ENCODE peak calls at places on chromosome 7, in eight cellular contexts. One of them, this sample, is unnamed.

GRCh38 chr7:26653966-26654365 is 210.4 kb downstream of the SKAP2 start:
- DNase-seq in psoas muscle: no peak
- DNase-seq in brain microvascular endothelial cell: no peak
- DNase-seq in testis: no peak
- DNase-seq in kidney epithelial cell: no peak
- DNase-seq in GM06990: no peak
- DNase-seq in colonic mucosa: no peak
- DNase-seq in GM23338: no peak
- DNase-seq in this sample: no peak

GRCh38 chr7:49580000-49580399 is 193.4 kb upstream of the VWC2 start:
- DNase-seq in psoas muscle: no peak
- DNase-seq in brain microvascular endothelial cell: no peak
- DNase-seq in testis: peak; percentile 19
- DNase-seq in kidney epithelial cell: no peak
- DNase-seq in GM06990: no peak
- DNase-seq in colonic mucosa: no peak
- DNase-seq in GM23338: peak; percentile 73
- DNase-seq in this sample: no peak

GRCh38 chr7:14233026-14233897 is 243.8 kb upstream of the ETV1 start:
- DNase-seq in psoas muscle: no peak
- DNase-seq in brain microvascular endothelial cell: peak; percentile 72
- DNase-seq in testis: no peak
- DNase-seq in kidney epithelial cell: peak; percentile 9
- DNase-seq in GM06990: no peak
- DNase-seq in colonic mucosa: peak; percentile 25
- DNase-seq in GM23338: no peak
- DNase-seq in this sample: peak; percentile 62

GRCh38 chr7:71504697-71505441 is 372.9 kb downstream of the GALNT17 start:
- DNase-seq in psoas muscle: no peak
- DNase-seq in brain microvascular endothelial cell: no peak
- DNase-seq in testis: no peak
- DNase-seq in kidney epithelial cell: no peak
- DNase-seq in GM06990: no peak
- DNase-seq in colonic mucosa: no peak
- DNase-seq in GM23338: peak; percentile 30
- DNase-seq in this sample: no peak

GRCh38 chr7:79298145-79298760 is 155.2 kb downstream of the MAGI2 start:
- DNase-seq in psoas muscle: no peak
- DNase-seq in brain microvascular endothelial cell: peak; percentile 29
- DNase-seq in testis: peak; percentile 64
- DNase-seq in kidney epithelial cell: peak; percentile 16
- DNase-seq in GM06990: no peak
- DNase-seq in colonic mucosa: peak; percentile 26
- DNase-seq in GM23338: peak; percentile 69
- DNase-seq in this sample: peak; percentile 71

GRCh38 chr7:18894155-18894554 is 223.3 kb downstream of the TWIST1 start:
- DNase-seq in psoas muscle: no peak
- DNase-seq in brain microvascular endothelial cell: no peak
- DNase-seq in testis: no peak
- DNase-seq in kidney epithelial cell: no peak
- DNase-seq in GM06990: no peak
- DNase-seq in colonic mucosa: no peak
- DNase-seq in GM23338: peak; percentile 37
- DNase-seq in this sample: no peak

GRCh38 chr7:157864911-157865310 is 528.1 kb downstream of the DNAJB6 start:
- DNase-seq in psoas muscle: no peak
- DNase-seq in brain microvascular endothelial cell: no peak
- DNase-seq in testis: no peak
- DNase-seq in kidney epithelial cell: no peak
- DNase-seq in GM06990: no peak
- DNase-seq in colonic mucosa: no peak
- DNase-seq in GM23338: no peak
- DNase-seq in this sample: no peak

GRCh38 chr7:158400601-158401225 is 186.9 kb downstream of the PTPRN2 start:
- DNase-seq in psoas muscle: no peak
- DNase-seq in brain microvascular endothelial cell: no peak
- DNase-seq in testis: no peak
- DNase-seq in kidney epithelial cell: no peak
- DNase-seq in GM06990: no peak
- DNase-seq in colonic mucosa: no peak
- DNase-seq in GM23338: peak; percentile 51
- DNase-seq in this sample: no peak

GRCh38 chr7:106640368-106641141 is 20.4 kb downstream of the CCDC71L start:
- DNase-seq in psoas muscle: no peak
- DNase-seq in brain microvascular endothelial cell: peak; percentile 8
- DNase-seq in testis: no peak
- DNase-seq in kidney epithelial cell: no peak
- DNase-seq in GM06990: no peak
- DNase-seq in colonic mucosa: no peak
- DNase-seq in GM23338: no peak
- DNase-seq in this sample: peak; percentile 63

GRCh38 chr7:106128846-106129245 is 16.7 kb upstream of the SYPL1 start:
- DNase-seq in psoas muscle: no peak
- DNase-seq in brain microvascular endothelial cell: no peak
- DNase-seq in testis: no peak
- DNase-seq in kidney epithelial cell: no peak
- DNase-seq in GM06990: no peak
- DNase-seq in colonic mucosa: no peak
- DNase-seq in GM23338: no peak
- DNase-seq in this sample: no peak

GRCh38 chr7:27178366-27178765 is 4.2 kb upstream of the HOXA10 start:
- DNase-seq in psoas muscle: no peak
- DNase-seq in brain microvascular endothelial cell: no peak
- DNase-seq in testis: no peak
- DNase-seq in kidney epithelial cell: no peak
- DNase-seq in GM06990: no peak
- DNase-seq in colonic mucosa: no peak
- DNase-seq in GM23338: no peak
- DNase-seq in this sample: no peak

GRCh38 chr7:149496642-149497391 is 792 bp downstream of the ZNF746 start:
- DNase-seq in psoas muscle: peak; percentile 72
- DNase-seq in brain microvascular endothelial cell: peak; percentile 13
- DNase-seq in testis: peak; percentile 69
- DNase-seq in kidney epithelial cell: no peak
- DNase-seq in GM06990: peak; percentile 55
- DNase-seq in colonic mucosa: peak; percentile 58
- DNase-seq in GM23338: peak; percentile 49
- DNase-seq in this sample: peak; percentile 10

GRCh38 chr7:83150310-83150709 is 12.4 kb downstream of the PCLO start:
- DNase-seq in psoas muscle: no peak
- DNase-seq in brain microvascular endothelial cell: no peak
- DNase-seq in testis: no peak
- DNase-seq in kidney epithelial cell: no peak
- DNase-seq in GM06990: no peak
- DNase-seq in colonic mucosa: no peak
- DNase-seq in GM23338: no peak
- DNase-seq in this sample: no peak

GRCh38 chr7:25557930-25558329 is 329.6 kb upstream of the NPVF start:
- DNase-seq in psoas muscle: no peak
- DNase-seq in brain microvascular endothelial cell: no peak
- DNase-seq in testis: no peak
- DNase-seq in kidney epithelial cell: no peak
- DNase-seq in GM06990: no peak
- DNase-seq in colonic mucosa: no peak
- DNase-seq in GM23338: no peak
- DNase-seq in this sample: no peak

GRCh38 chr7:154879629-154880028 is 123.3 kb downstream of the PAXIP1 start:
- DNase-seq in psoas muscle: no peak
- DNase-seq in brain microvascular endothelial cell: no peak
- DNase-seq in testis: no peak
- DNase-seq in kidney epithelial cell: no peak
- DNase-seq in GM06990: no peak
- DNase-seq in colonic mucosa: peak; percentile 25
- DNase-seq in GM23338: no peak
- DNase-seq in this sample: no peak

GRCh38 chr7:135747366-135747765 is 1.2 kb downstream of the FAM180A start:
- DNase-seq in psoas muscle: no peak
- DNase-seq in brain microvascular endothelial cell: no peak
- DNase-seq in testis: no peak
- DNase-seq in kidney epithelial cell: no peak
- DNase-seq in GM06990: no peak
- DNase-seq in colonic mucosa: no peak
- DNase-seq in GM23338: no peak
- DNase-seq in this sample: no peak

GRCh38 chr7:44395067-44395466 is 69.7 kb upstream of the CAMK2B start:
- DNase-seq in psoas muscle: no peak
- DNase-seq in brain microvascular endothelial cell: no peak
- DNase-seq in testis: no peak
- DNase-seq in kidney epithelial cell: no peak
- DNase-seq in GM06990: no peak
- DNase-seq in colonic mucosa: no peak
- DNase-seq in GM23338: no peak
- DNase-seq in this sample: no peak

GRCh38 chr7:20799566-20800377 is 13.1 kb upstream of the SP8 start:
- DNase-seq in psoas muscle: no peak
- DNase-seq in brain microvascular endothelial cell: no peak
- DNase-seq in testis: no peak
- DNase-seq in kidney epithelial cell: no peak
- DNase-seq in GM06990: no peak
- DNase-seq in colonic mucosa: no peak
- DNase-seq in GM23338: peak; percentile 56
- DNase-seq in this sample: no peak
- H3K27me3 ChIP-seq in psoas muscle: peaks cover 62% of the 10 kb centered on the region
- H3K27me3 ChIP-seq in brain microvascular endothelial cell: peaks cover 33% of the 10 kb centered on the region
- H3K27me3 ChIP-seq in testis: no peaks in the 10 kb centered on the region
- H3K27me3 ChIP-seq in kidney epithelial cell: peaks cover 40% of the 10 kb centered on the region
- H3K27me3 ChIP-seq in GM06990: peaks cover 3% of the 10 kb centered on the region
- H3K27me3 ChIP-seq in colonic mucosa: peaks cover 49% of the 10 kb centered on the region
- H3K27me3 ChIP-seq in GM23338: peaks cover 17% of the 10 kb centered on the region
- H3K27me3 ChIP-seq in this sample: peaks cover 30% of the 10 kb centered on the region

GRCh38 chr7:150715293-150715692 is 1.1 kb upstream of the GIMAP1 start:
- DNase-seq in psoas muscle: no peak
- DNase-seq in brain microvascular endothelial cell: no peak
- DNase-seq in testis: no peak
- DNase-seq in kidney epithelial cell: no peak
- DNase-seq in GM06990: no peak
- DNase-seq in colonic mucosa: no peak
- DNase-seq in GM23338: no peak
- DNase-seq in this sample: no peak

GRCh38 chr7:150715738-150716137 is 675 bp upstream of the GIMAP1 start:
- DNase-seq in psoas muscle: no peak
- DNase-seq in brain microvascular endothelial cell: no peak
- DNase-seq in testis: no peak
- DNase-seq in kidney epithelial cell: no peak
- DNase-seq in GM06990: no peak
- DNase-seq in colonic mucosa: no peak
- DNase-seq in GM23338: no peak
- DNase-seq in this sample: no peak

GRCh38 chr7:150717821-150718420 is 1.5 kb downstream of the GIMAP1 start:
- DNase-seq in psoas muscle: no peak
- DNase-seq in brain microvascular endothelial cell: no peak
- DNase-seq in testis: no peak
- DNase-seq in kidney epithelial cell: no peak
- DNase-seq in GM06990: no peak
- DNase-seq in colonic mucosa: no peak
- DNase-seq in GM23338: no peak
- DNase-seq in this sample: no peak

GRCh38 chr7:150716939-150717338 is 526 bp downstream of the GIMAP1 start:
- DNase-seq in psoas muscle: no peak
- DNase-seq in brain microvascular endothelial cell: no peak
- DNase-seq in testis: no peak
- DNase-seq in kidney epithelial cell: no peak
- DNase-seq in GM06990: no peak
- DNase-seq in colonic mucosa: no peak
- DNase-seq in GM23338: no peak
- DNase-seq in this sample: no peak

GRCh38 chr7:150716368-150716767 is at the start of gene GIMAP1:
- DNase-seq in psoas muscle: peak; percentile 18
- DNase-seq in brain microvascular endothelial cell: no peak
- DNase-seq in testis: peak; percentile 26
- DNase-seq in kidney epithelial cell: no peak
- DNase-seq in GM06990: no peak
- DNase-seq in colonic mucosa: no peak
- DNase-seq in GM23338: no peak
- DNase-seq in this sample: no peak
- H3K4me3 ChIP-seq in psoas muscle: peak within 1 kb of the TSS; percentile 60
- H3K4me3 ChIP-seq in brain microvascular endothelial cell: no peak within 1 kb of the TSS
- H3K4me3 ChIP-seq in testis: peak within 1 kb of the TSS; percentile 6
- H3K4me3 ChIP-seq in kidney epithelial cell: no peak within 1 kb of the TSS
- H3K4me3 ChIP-seq in GM06990: peak within 1 kb of the TSS; percentile 67
- H3K4me3 ChIP-seq in colonic mucosa: peak within 1 kb of the TSS; percentile 20
- H3K4me3 ChIP-seq in GM23338: no peak within 1 kb of the TSS
- H3K4me3 ChIP-seq in this sample: no peak within 1 kb of the TSS

GRCh38 chr7:101166603-101166908 is 1.2 kb upstream of the VGF start:
- DNase-seq in psoas muscle: no peak
- DNase-seq in brain microvascular endothelial cell: no peak
- DNase-seq in testis: no peak
- DNase-seq in kidney epithelial cell: no peak
- DNase-seq in GM06990: no peak
- DNase-seq in colonic mucosa: no peak
- DNase-seq in GM23338: no peak
- DNase-seq in this sample: no peak
- H3K27me3 ChIP-seq in psoas muscle: peaks cover 96% of the 10 kb centered on the region
- H3K27me3 ChIP-seq in brain microvascular endothelial cell: peaks cover 48% of the 10 kb centered on the region
- H3K27me3 ChIP-seq in testis: no peaks in the 10 kb centered on the region
- H3K27me3 ChIP-seq in kidney epithelial cell: peaks cover 52% of the 10 kb centered on the region
- H3K27me3 ChIP-seq in GM06990: peaks cover 1% of the 10 kb centered on the region
- H3K27me3 ChIP-seq in colonic mucosa: peaks cover 83% of the 10 kb centered on the region
- H3K27me3 ChIP-seq in GM23338: peaks cover 89% of the 10 kb centered on the region
- H3K27me3 ChIP-seq in this sample: peaks cover 31% of the 10 kb centered on the region

GRCh38 chr7:127512587-127512986 is 72.8 kb downstream of the GCC1 start:
- DNase-seq in psoas muscle: no peak
- DNase-seq in brain microvascular endothelial cell: no peak
- DNase-seq in testis: no peak
- DNase-seq in kidney epithelial cell: no peak
- DNase-seq in GM06990: no peak
- DNase-seq in colonic mucosa: no peak
- DNase-seq in GM23338: peak; percentile 48
- DNase-seq in this sample: no peak
- H3K4me3 ChIP-seq in psoas muscle: no peak overlapping the region
- H3K4me3 ChIP-seq in brain microvascular endothelial cell: no peak overlapping the region
- H3K4me3 ChIP-seq in testis: no peak overlapping the region
- H3K4me3 ChIP-seq in kidney epithelial cell: no peak overlapping the region
- H3K4me3 ChIP-seq in GM06990: no peak overlapping the region
- H3K4me3 ChIP-seq in colonic mucosa: no peak overlapping the region
- H3K4me3 ChIP-seq in GM23338: no peak overlapping the region
- H3K4me3 ChIP-seq in this sample: no peak overlapping the region

DNA sequence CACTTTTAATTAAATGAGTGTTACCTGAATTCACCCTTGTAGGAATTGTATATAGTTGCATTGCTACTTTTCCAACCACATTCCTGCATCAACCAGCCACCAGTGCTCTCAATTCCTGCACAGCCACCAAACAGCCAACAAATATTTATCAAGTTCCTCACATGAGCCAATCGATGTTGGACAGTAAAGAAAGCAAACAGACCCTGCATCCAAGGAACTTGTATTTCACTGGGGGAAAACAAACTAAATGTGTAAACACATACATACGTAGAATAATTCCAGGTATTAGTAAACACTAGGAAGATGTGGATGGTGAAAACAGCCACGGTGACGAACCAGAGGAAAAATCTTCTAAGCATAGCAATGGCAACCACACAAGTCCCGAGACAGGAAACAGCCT is 111.3 kb downstream of the XRCC2 start:
- DNase-seq in psoas muscle: no peak
- DNase-seq in brain microvascular endothelial cell: no peak
- DNase-seq in testis: no peak
- DNase-seq in kidney epithelial cell: no peak
- DNase-seq in GM06990: no peak
- DNase-seq in colonic mucosa: no peak
- DNase-seq in GM23338: no peak
- DNase-seq in this sample: no peak
- H3K27me3 ChIP-seq in psoas muscle: peaks cover 5% of the 10 kb centered on the region
- H3K27me3 ChIP-seq in brain microvascular endothelial cell: no peaks in the 10 kb centered on the region
- H3K27me3 ChIP-seq in testis: no peaks in the 10 kb centered on the region
- H3K27me3 ChIP-seq in kidney epithelial cell: no peaks in the 10 kb centered on the region
- H3K27me3 ChIP-seq in GM06990: no peaks in the 10 kb centered on the region
- H3K27me3 ChIP-seq in colonic mucosa: no peaks in the 10 kb centered on the region
- H3K27me3 ChIP-seq in GM23338: no peaks in the 10 kb centered on the region
- H3K27me3 ChIP-seq in this sample: no peaks in the 10 kb centered on the region

This sample was measured in bronchial epithelial cell.